ENCODE peak calls at places on chromosomes 7 and 10, in five cellular contexts. J is AG20443, O is amniotic stem cell, D is mucosa of descending colon, R is activated T-cell treated with anti-CD3 and anti-CD28 coated beads for 48 hours. F is an unnamed sample.

GRCh38 chr7:51350195-51350896 is 33.7 kb upstream of the COBL start:
- DNase-seq in J (no peak), O (no peak), D (peak; percentile 56), R (no peak), F (no peak)

GRCh38 chr7:517848-518629 is 1.6 kb downstream of the PDGFA start:
- DNase-seq in J (peak; percentile 66), O (peak; percentile 62), D (peak; percentile 82), R (no peak), F (no peak)

GRCh38 chr7:6590645-6591110 is 857 bp downstream of the INTS15 start:
- DNase-seq in J (no peak), O (no peak), D (no peak), R (no peak), F (no peak)

GRCh38 chr7:16089801-16090200 is 331.5 kb downstream of the CRPPA start:
- DNase-seq in J (no peak), O (no peak), D (no peak), R (no peak), F (no peak)

GRCh38 chr10:88687853-88688467 is 18.1 kb upstream of the LIPK start:
- DNase-seq in J (peak; percentile 42), O (peak; percentile 11), D (no peak), R (no peak), F (no peak)

GRCh38 chr10:8073696-8074416 is 19.4 kb downstream of the GATA3 start:
- DNase-seq in J (peak; percentile 64), O (no peak), D (no peak), R (no peak), F (no peak)

GRCh38 chr10:31319602-31320178 is 674 bp downstream of the ZEB1 start:
- DNase-seq in J (peak; percentile 31), O (no peak), D (no peak), R (no peak), F (no peak)

GRCh38 chr10:124708922-124709520 is 35.2 kb downstream of the FAM53B start:
- DNase-seq in J (no peak), O (no peak), D (peak; percentile 44), R (no peak), F (no peak)

GRCh38 chr10:77085344-77085743 is 552.3 kb downstream of the KCNMA1 start:
- DNase-seq in J (no peak), O (no peak), D (no peak), R (no peak), F (no peak)

GRCh38 chr10:17814981-17815380 is 5.8 kb downstream of the MRC1 start:
- DNase-seq in J (no peak), O (no peak), D (no peak), R (no peak), F (no peak)

GRCh38 chr10:27319752-27320561 is 79.4 kb upstream of the ACBD5 start:
- DNase-seq in J (peak; percentile 35), O (no peak), D (peak; percentile 38), R (peak; percentile 29), F (no peak)

GRCh38 chr10:58919927-58920654 is 256.4 kb upstream of the PHYHIPL start:
- DNase-seq in J (peak; percentile 58), O (peak; percentile 23), D (no peak), R (no peak), F (no peak)

GRCh38 chr10:126538439-126539140 is 131.9 kb downstream of the C10orf90 start:
- DNase-seq in J (no peak), O (no peak), D (no peak), R (no peak), F (no peak)

GRCh38 chr7:30755384-30756154 is 3.6 kb downstream of the INMT start:
- DNase-seq in J (peak; percentile 34), O (no peak), D (no peak), R (no peak), F (no peak)

GRCh38 chr7:24039991-24040390 is 244.0 kb upstream of the NPY start:
- DNase-seq in J (no peak), O (no peak), D (no peak), R (no peak), F (no peak)

GRCh38 chr7:111083423-111083822 is 7.5 kb upstream of the LRRN3 start:
- DNase-seq in J (peak; percentile 44), O (peak; percentile 78), D (no peak), R (no peak), F (peak; percentile 86)

GRCh38 chr10:7196284-7196683 is 214.6 kb downstream of the SFMBT2 start:
- DNase-seq in J (no peak), O (no peak), D (no peak), R (no peak), F (no peak)

GRCh38 chr7:8443871-8444756 is 10.7 kb downstream of the NXPH1 start:
- DNase-seq in J (no peak), O (no peak), D (no peak), R (no peak), F (no peak)

GRCh38 chr10:117860823-117861222 is 185.9 kb downstream of the RAB11FIP2 start:
- DNase-seq in J (no peak), O (no peak), D (no peak), R (no peak), F (no peak)

GRCh38 chr7:113087278-113087998 is 811 bp upstream of the GPR85 start:
- DNase-seq in J (peak; percentile 71), O (peak; percentile 52), D (no peak), R (no peak), F (no peak)

GRCh38 chr7:85030893-85031292 is 156.0 kb downstream of the SEMA3D start:
- DNase-seq in J (peak; percentile 41), O (peak; percentile 56), D (no peak), R (no peak), F (no peak)

GRCh38 chr10:131090761-131091661 is 220.5 kb downstream of the TCERG1L start:
- DNase-seq in J (no peak), O (no peak), D (no peak), R (no peak), F (no peak)

GRCh38 chr7:151857412-151857811 is 19.5 kb downstream of the PRKAG2 start:
- DNase-seq in J (no peak), O (no peak), D (no peak), R (no peak), F (no peak)

GRCh38 chr10:93816123-93816747 is 58.5 kb downstream of the LGI1 start:
- DNase-seq in J (peak; percentile 85), O (peak; percentile 66), D (peak; percentile 78), R (peak; percentile 30), F (peak; percentile 26)

GRCh38 chr10:78852856-78853255 is 215.9 kb upstream of the ZMIZ1 start:
- DNase-seq in J (peak; percentile 40), O (no peak), D (peak; percentile 46), R (no peak), F (peak; percentile 33)

GRCh38 chr7:75980865-75981449 is 13.4 kb downstream of the TMEM120A start:
- DNase-seq in J (no peak), O (no peak), D (no peak), R (no peak), F (no peak)